ENCODE peak calls at places on chromosomes 1 and 21, in eight cellular contexts. N is choroid plexus epithelial cell; S is activated CD4-positive, alpha-beta T cell treated with anti-CD3 and anti-CD28 coated beads, Interleukin-2, amount 10 ng/mL, durations not matched to agents 7 days and 5 days; V is stromal cell of bone marrow; A is activated naive CD4-positive, alpha-beta T cell treated with anti-CD3 and anti-CD28 coated beads, Interleukin-2, amount 50 U/mL, for 16 hours; F is hypothalamus; H is COR-L47; K is activated T-cell treated with anti-CD3 and anti-CD28 coated beads for 1 hour. U is an unnamed sample.

GRCh38 chr1:116491985-116492811 is 78.6 kb downstream of the CD58 start:
- DNase-seq in N (no peak), A (no peak), K (no peak), H (peak), F (no peak), V (no peak), S (no peak), U (no peak)

GRCh38 chr1:59664167-59664566 is 150.6 kb upstream of the HOOK1 start:
- DNase-seq in H (no peak), N (no peak), V (no peak), K (no peak), F (no peak), S (no peak), A (no peak), U (no peak)

GRCh38 chr1:38166461-38166860 is 119.9 kb upstream of the POU3F1 start:
- DNase-seq in F (no peak), A (no peak), S (no peak), V (no peak), N (no peak), K (no peak), H (no peak), U (no peak)

GRCh38 chr1:212529211-212529731 is 79.3 kb upstream of the ATF3 start:
- DNase-seq in S (no peak), K (no peak), F (no peak), N (peak), H (no peak), A (no peak), V (peak), U (peak)

GRCh38 chr21:34987673-34988072 is 61.4 kb downstream of the RUNX1 start:
- DNase-seq in F (no peak), K (no peak), N (peak), S (peak), H (no peak), A (no peak), V (no peak), U (no peak)

GRCh38 chr1:30413111-30413440 is 310.3 kb downstream of the MATN1 start:
- DNase-seq in K (no peak), F (no peak), H (no peak), V (no peak), S (no peak), N (no peak), A (no peak), U (no peak)

GRCh38 chr1:203408485-203409229 is 57.7 kb upstream of the FMOD start:
- DNase-seq in A (no peak), N (peak), F (peak), H (no peak), S (no peak), V (peak), K (no peak), U (no peak)

GRCh38 chr1:167439301-167439988 is 78.9 kb downstream of the CD247 start:
- DNase-seq in K (no peak), N (peak), A (peak), V (no peak), H (peak), F (peak), S (no peak), U (peak)

GRCh38 chr1:82152356-82153281 is 351.9 kb downstream of the ADGRL2 start:
- DNase-seq in A (no peak), F (no peak), H (no peak), V (no peak), N (no peak), S (no peak), K (no peak), U (peak)

GRCh38 chr1:167821969-167822685 is 91.8 kb downstream of the ADCY10 start:
- DNase-seq in S (no peak), N (peak), A (no peak), F (no peak), K (no peak), V (no peak), H (no peak), U (no peak)

GRCh38 chr1:81832573-81832972 is 31.8 kb downstream of the ADGRL2 start:
- DNase-seq in K (no peak), N (peak), H (no peak), S (no peak), F (no peak), A (no peak), V (peak), U (no peak)

GRCh38 chr1:54296666-54297065 is 96.7 kb downstream of the MRPL37 start:
- DNase-seq in N (no peak), F (no peak), A (no peak), V (no peak), H (no peak), K (no peak), S (no peak), U (peak)

GRCh38 chr1:23529146-23530088 is 1.6 kb downstream of the E2F2 start:
- DNase-seq in A (no peak), S (no peak), K (no peak), F (no peak), H (peak), V (no peak), N (no peak), U (peak)

GRCh38 chr1:189962171-189962570 is 515.5 kb downstream of the BRINP3 start:
- DNase-seq in S (no peak), V (peak), F (no peak), N (peak), H (no peak), A (no peak), K (no peak), U (no peak)

GRCh38 chr1:228275154-228275434 is 67.2 kb downstream of the OBSCN start:
- DNase-seq in S (no peak), H (no peak), F (no peak), V (no peak), A (no peak), N (no peak), K (no peak), U (no peak)

GRCh38 chr1:28176492-28177470 is at the start of gene PTAFR:
- DNase-seq in N (no peak), H (no peak), S (no peak), K (no peak), V (no peak), F (no peak), A (no peak), U (no peak)

GRCh38 chr1:218665216-218665615 is 320.1 kb downstream of the TGFB2 start:
- DNase-seq in F (no peak), K (no peak), N (peak), A (no peak), H (no peak), S (no peak), V (peak), U (no peak)

GRCh38 chr1:57894315-57894714 is 470.5 kb upstream of the DAB1 start:
- DNase-seq in S (no peak), F (no peak), H (no peak), N (no peak), K (no peak), V (no peak), A (no peak), U (no peak)

GRCh38 chr1:152502496-152503180 is 8.0 kb upstream of the LCE5A start:
- DNase-seq in V (no peak), K (no peak), A (no peak), N (no peak), H (no peak), S (no peak), F (no peak), U (no peak)

GRCh38 chr1:224563666-224564065 is 52.5 kb upstream of the CNIH3 start:
- DNase-seq in A (no peak), N (no peak), H (no peak), S (no peak), K (no peak), F (no peak), V (no peak), U (no peak)

GRCh38 chr1:19072285-19072981 is 116.0 kb upstream of the IFFO2 start:
- DNase-seq in S (no peak), A (no peak), V (no peak), F (no peak), K (no peak), H (no peak), N (no peak), U (no peak)